ENCODE peak calls at places on chromosomes 5 and 9, in eight cellular contexts. D is hepatocyte, N is omental fat pad, C is NCI-H2081, Q is GM12892, E is nephron progenitor cell, A is BE2C, H is NCI-H1417. K is an unnamed sample.

GRCh38 chr5:115624994-115625393 is 842 bp downstream of the TMED7 start:
- DNase-seq in E (no peak), H (no peak), A (no peak), C (no peak), N (no peak), Q (no peak), D (peak; percentile 27), K (no peak)

GRCh38 chr5:125043781-125044391 is 297.4 kb upstream of the ZNF608 start:
- DNase-seq in Q (no peak), C (peak; percentile 83), A (peak; percentile 90), N (no peak), H (no peak), D (peak; percentile 21), E (no peak), K (no peak)

GRCh38 chr5:147601652-147602051 is 91.8 kb upstream of the DPYSL3 start:
- DNase-seq in H (no peak), D (no peak), A (no peak), E (no peak), Q (no peak), N (no peak), C (no peak), K (no peak)

GRCh38 chr9:135463140-135463539 is 16.4 kb upstream of the PPP1R26 start:
- DNase-seq in C (no peak), N (no peak), E (no peak), A (no peak), H (no peak), D (no peak), Q (no peak), K (no peak)

GRCh38 chr9:92644278-92644677 is 25.7 kb downstream of the IPPK start:
- DNase-seq in D (no peak), C (no peak), E (no peak), A (no peak), N (no peak), H (no peak), Q (no peak), K (no peak)

GRCh38 chr5:58985759-58986158 is 402.9 kb downstream of the RAB3C start:
- DNase-seq in E (no peak), Q (no peak), D (no peak), H (no peak), C (no peak), A (no peak), N (no peak), K (no peak)

GRCh38 chr5:109313123-109313522 is 96.7 kb downstream of the PJA2 start:
- DNase-seq in Q (no peak), D (no peak), C (no peak), A (no peak), H (no peak), N (no peak), E (no peak), K (no peak)

GRCh38 chr9:130283514-130284248 is 18.1 kb downstream of the HMCN2 start:
- DNase-seq in A (peak; percentile 48), Q (no peak), H (no peak), D (no peak), N (no peak), E (no peak), C (no peak), K (peak; percentile 67)

GRCh38 chr5:33788922-33789321 is 102.9 kb downstream of the ADAMTS12 start:
- DNase-seq in N (no peak), D (no peak), H (no peak), C (no peak), Q (no peak), E (no peak), A (no peak), K (no peak)

GRCh38 chr5:160054047-160054446 is 45.1 kb downstream of the TTC1 start:
- DNase-seq in C (no peak), E (no peak), N (no peak), D (no peak), H (no peak), Q (no peak), A (no peak), K (no peak)

GRCh38 chr9:134707031-134707680 is 65.6 kb downstream of the COL5A1 start:
- DNase-seq in H (peak; percentile 23), Q (no peak), A (peak; percentile 97), C (no peak), D (peak; percentile 92), N (peak; percentile 36), E (no peak), K (no peak)

GRCh38 chr5:76111510-76112174 is 28.5 kb downstream of the SV2C start:
- DNase-seq in D (no peak), Q (no peak), N (no peak), C (no peak), H (no peak), A (no peak), E (no peak), K (no peak)

GRCh38 chr5:14208071-14209021 is 65.2 kb downstream of the TRIO start:
- DNase-seq in E (no peak), H (no peak), Q (no peak), N (no peak), D (peak; percentile 66), C (no peak), A (no peak), K (no peak)

GRCh38 chr5:35303152-35303551 is 72.9 kb upstream of the PRLR start:
- DNase-seq in Q (no peak), E (no peak), H (no peak), N (no peak), D (no peak), A (no peak), C (no peak), K (no peak)

GRCh38 chr5:92560698-92561361 is 1020.2 kb downstream of the NR2F1-AS1 start:
- DNase-seq in N (no peak), A (no peak), E (no peak), D (peak; percentile 11), H (no peak), C (no peak), Q (no peak), K (no peak)

GRCh38 chr5:92561362-92562006 is 1019.5 kb downstream of the NR2F1-AS1 start:
- DNase-seq in N (no peak), D (no peak), Q (no peak), C (no peak), H (no peak), E (no peak), A (no peak), K (no peak)

GRCh38 chr5:6448622-6449464 is at the start of gene UBE2QL1:
- DNase-seq in N (no peak), E (peak; percentile 49), H (peak; percentile 52), A (peak; percentile 43), C (peak; percentile 61), D (peak; percentile 30), Q (peak; percentile 34), K (peak; percentile 54)

GRCh38 chr5:66994790-66995189 is 201.8 kb downstream of the CD180 start:
- DNase-seq in N (no peak), D (no peak), A (no peak), C (no peak), Q (no peak), H (no peak), E (no peak), K (no peak)

GRCh38 chr9:134969401-134969800 is 51.7 kb upstream of the FCN1 start:
- DNase-seq in A (no peak), N (no peak), E (no peak), D (no peak), Q (no peak), H (no peak), C (no peak), K (no peak)

GRCh38 chr9:77764894-77765780 is 117.0 kb upstream of the GNA14 start:
- DNase-seq in C (no peak), A (peak; percentile 19), Q (no peak), D (peak; percentile 50), E (no peak), N (no peak), H (no peak), K (no peak)

GRCh38 chr9:35684921-35685320 is 4.8 kb downstream of the TPM2 start:
- DNase-seq in H (no peak), A (no peak), D (no peak), N (no peak), E (no peak), C (no peak), Q (no peak), K (no peak)

GRCh38 chr5:157864067-157864466 is 5.1 kb upstream of the CLINT1 start:
- DNase-seq in C (no peak), D (no peak), N (no peak), Q (no peak), A (no peak), E (no peak), H (no peak), K (no peak)

GRCh38 chr9:72400866-72401265 is 35.9 kb upstream of the ZFAND5 start:
- DNase-seq in Q (no peak), C (no peak), E (no peak), N (no peak), A (no peak), D (no peak), H (no peak), K (no peak)

GRCh38 chr9:97726716-97727115 is 29.6 kb upstream of the XPA start:
- DNase-seq in C (no peak), Q (no peak), N (no peak), D (no peak), H (no peak), E (no peak), A (no peak), K (no peak)

GRCh38 chr5:62315376-62316049 is 9.5 kb downstream of the KIF2A start:
- DNase-seq in C (no peak), A (no peak), D (no peak), Q (no peak), H (no peak), E (no peak), N (no peak), K (no peak)

GRCh38 chr5:170173227-170173626 is 59.6 kb upstream of the C5orf58 start:
- DNase-seq in C (no peak), Q (no peak), A (no peak), N (no peak), D (no peak), E (no peak), H (no peak), K (no peak)

GRCh38 chr5:55634204-55634785 is 77.8 kb downstream of the SLC38A9 start:
- DNase-seq in N (no peak), C (no peak), E (no peak), Q (no peak), A (no peak), D (no peak), H (no peak), K (no peak)

GRCh38 chr9:36204906-36205547 is 14.3 kb downstream of the CLTA start:
- DNase-seq in N (no peak), D (peak; percentile 39), A (peak; percentile 37), E (no peak), Q (no peak), C (no peak), H (no peak), K (no peak)

GRCh38 chr5:5371943-5372342 is 50.5 kb upstream of the ICE1 start:
- DNase-seq in N (no peak), A (no peak), D (no peak), H (no peak), C (no peak), Q (no peak), E (no peak), K (no peak)

K was measured in NCI-H774.